ENCODE peak calls at places on chromosomes 2 and 18, in four cellular contexts. One of them, this sample, is unnamed.

GRCh38 chr2:75328156-75328555 is 128.8 kb upstream of the TACR1 start:
- DNase-seq in WTC11: no peak
- DNase-seq in GM12878: no peak
- DNase-seq in HepG2: no peak
- DNase-seq in this sample: no peak

GRCh38 chr18:26515643-26516495 is 32.5 kb downstream of the KCTD1 start:
- DNase-seq in WTC11: no peak
- DNase-seq in GM12878: no peak
- DNase-seq in HepG2: no peak
- DNase-seq in this sample: no peak

GRCh38 chr2:62393293-62393692 is 112.7 kb downstream of the TMEM17 start:
- DNase-seq in WTC11: no peak
- DNase-seq in GM12878: no peak
- DNase-seq in HepG2: no peak
- DNase-seq in this sample: no peak

GRCh38 chr2:62465741-62466500 is 40.1 kb downstream of the TMEM17 start:
- DNase-seq in WTC11: no peak
- DNase-seq in GM12878: no peak
- DNase-seq in HepG2: no peak
- DNase-seq in this sample: no peak

GRCh38 chr2:144498215-144498614 is 21.7 kb downstream of the ZEB2 start:
- DNase-seq in WTC11: no peak
- DNase-seq in GM12878: no peak
- DNase-seq in HepG2: no peak
- DNase-seq in this sample: no peak

GRCh38 chr2:219396863-219397457 is 9.2 kb upstream of the DNPEP start:
- DNase-seq in WTC11: no peak
- DNase-seq in GM12878: no peak
- DNase-seq in HepG2: no peak
- DNase-seq in this sample: no peak

GRCh38 chr2:86703704-86704370 is 16.3 kb upstream of the RMND5A start:
- DNase-seq in WTC11: no peak
- DNase-seq in GM12878: no peak
- DNase-seq in HepG2: no peak
- DNase-seq in this sample: no peak

GRCh38 chr2:29349316-29350030 is 234.3 kb downstream of the CLIP4 start:
- DNase-seq in WTC11: no peak
- DNase-seq in GM12878: no peak
- DNase-seq in HepG2: no peak
- DNase-seq in this sample: no peak

GRCh38 chr2:178819147-178819875 is 12.1 kb upstream of the TTN start:
- DNase-seq in WTC11: no peak
- DNase-seq in GM12878: no peak
- DNase-seq in HepG2: no peak
- DNase-seq in this sample: no peak

GRCh38 chr2:25586726-25587144 is 86.6 kb downstream of the DTNB start:
- DNase-seq in WTC11: no peak
- DNase-seq in GM12878: peak
- DNase-seq in HepG2: no peak
- DNase-seq in this sample: no peak

GRCh38 chr2:191180712-191181111 is 29.9 kb upstream of the STAT4 start:
- DNase-seq in WTC11: no peak
- DNase-seq in GM12878: no peak
- DNase-seq in HepG2: no peak
- DNase-seq in this sample: no peak

GRCh38 chr2:114192362-114192761 is 250.1 kb upstream of the DPP10 start:
- DNase-seq in WTC11: no peak
- DNase-seq in GM12878: no peak
- DNase-seq in HepG2: no peak
- DNase-seq in this sample: no peak

GRCh38 chr2:45435316-45435715 is 175.8 kb downstream of the SRBD1 start:
- DNase-seq in WTC11: no peak
- DNase-seq in GM12878: no peak
- DNase-seq in HepG2: no peak
- DNase-seq in this sample: peak

GRCh38 chr2:120989911-120990441 is 254.3 kb downstream of the GLI2 start:
- DNase-seq in WTC11: no peak
- DNase-seq in GM12878: no peak
- DNase-seq in HepG2: no peak
- DNase-seq in this sample: no peak

GRCh38 chr2:222100704-222101103 is 198.1 kb downstream of the PAX3 start:
- DNase-seq in WTC11: no peak
- DNase-seq in GM12878: no peak
- DNase-seq in HepG2: no peak
- DNase-seq in this sample: no peak

GRCh38 chr2:233002829-233003657 is 10.0 kb downstream of the NGEF start:
- DNase-seq in WTC11: no peak
- DNase-seq in GM12878: no peak
- DNase-seq in HepG2: no peak
- DNase-seq in this sample: no peak

GRCh38 chr2:192886636-192887035 is 691.9 kb upstream of the TMEFF2 start:
- DNase-seq in WTC11: no peak
- DNase-seq in GM12878: no peak
- DNase-seq in HepG2: no peak
- DNase-seq in this sample: no peak

GRCh38 chr18:21330122-21330701 is 88.2 kb downstream of the GREB1L start:
- DNase-seq in WTC11: no peak
- DNase-seq in GM12878: no peak
- DNase-seq in HepG2: peak
- DNase-seq in this sample: no peak

GRCh38 chr2:6835467-6835866 is 30.2 kb downstream of the CMPK2 start:
- DNase-seq in WTC11: no peak
- DNase-seq in GM12878: no peak
- DNase-seq in HepG2: no peak
- DNase-seq in this sample: peak

GRCh38 chr2:33291278-33292013 is 185.0 kb upstream of the RASGRP3 start:
- DNase-seq in WTC11: no peak
- DNase-seq in GM12878: no peak
- DNase-seq in HepG2: peak
- DNase-seq in this sample: no peak

DNA sequence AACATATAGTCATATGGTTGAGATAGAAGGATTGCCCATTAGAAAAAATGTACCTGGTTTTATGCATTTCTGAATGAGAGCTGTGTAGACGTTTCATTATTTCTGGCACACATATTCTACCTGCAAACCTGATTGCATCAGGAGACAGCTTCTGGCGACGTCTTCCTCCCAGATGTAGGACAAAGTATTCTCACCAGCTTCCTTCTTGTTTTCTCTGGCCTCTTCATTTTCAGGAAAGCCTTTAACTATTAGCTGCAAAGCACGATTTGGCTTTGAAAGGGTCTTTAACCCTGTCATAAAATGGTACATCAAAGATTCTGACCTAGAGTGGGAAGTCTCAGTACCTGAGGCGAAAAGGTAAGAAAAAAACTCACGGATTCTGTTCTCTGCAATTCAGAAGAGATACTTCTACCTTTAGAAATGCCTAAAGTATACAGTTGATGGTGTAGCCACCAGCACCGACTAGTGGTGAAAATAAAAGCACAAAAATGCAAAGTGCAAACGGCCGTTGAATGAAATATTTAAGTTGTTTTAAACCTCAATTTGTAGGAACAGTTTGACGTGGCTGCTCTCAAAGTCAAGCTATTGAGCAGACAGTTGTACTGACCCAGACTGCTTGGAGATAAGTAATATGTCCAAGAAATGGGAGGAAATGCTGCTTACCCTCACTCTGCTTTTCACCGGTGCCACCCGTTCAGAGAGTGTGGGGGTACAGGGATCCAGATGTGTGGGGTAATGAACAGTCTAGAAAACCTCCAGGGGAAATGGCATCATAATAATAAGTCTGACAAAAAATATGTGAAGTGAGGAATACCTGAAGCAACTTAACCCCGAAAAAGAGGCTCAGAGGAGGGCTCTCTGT is 20.2 kb downstream of the IL18RAP start:
- DNase-seq in WTC11: peak
- DNase-seq in GM12878: no peak
- DNase-seq in HepG2: peak
- DNase-seq in this sample: peak
- TF ChIP-seq CBFB in WTC11: no peak
- TF ChIP-seq CBFB in GM12878: no peak
- TF ChIP-seq CBFB in HepG2: no peak
- TF ChIP-seq CBFB in this sample: no peak

GRCh38 chr2:65944213-65944612 is 490.7 kb upstream of the MEIS1 start:
- DNase-seq in WTC11: no peak
- DNase-seq in GM12878: no peak
- DNase-seq in HepG2: no peak
- DNase-seq in this sample: no peak

GRCh38 chr2:65943099-65943786 is 491.7 kb upstream of the MEIS1 start:
- DNase-seq in WTC11: no peak
- DNase-seq in GM12878: no peak
- DNase-seq in HepG2: no peak
- DNase-seq in this sample: no peak

GRCh38 chr2:65940856-65941255 is 494.1 kb upstream of the MEIS1 start:
- DNase-seq in WTC11: no peak
- DNase-seq in GM12878: no peak
- DNase-seq in HepG2: no peak
- DNase-seq in this sample: no peak

GRCh38 chr2:65937379-65938160 is 497.4 kb upstream of the MEIS1 start:
- DNase-seq in WTC11: no peak
- DNase-seq in GM12878: no peak
- DNase-seq in HepG2: no peak
- DNase-seq in this sample: no peak

DNA sequence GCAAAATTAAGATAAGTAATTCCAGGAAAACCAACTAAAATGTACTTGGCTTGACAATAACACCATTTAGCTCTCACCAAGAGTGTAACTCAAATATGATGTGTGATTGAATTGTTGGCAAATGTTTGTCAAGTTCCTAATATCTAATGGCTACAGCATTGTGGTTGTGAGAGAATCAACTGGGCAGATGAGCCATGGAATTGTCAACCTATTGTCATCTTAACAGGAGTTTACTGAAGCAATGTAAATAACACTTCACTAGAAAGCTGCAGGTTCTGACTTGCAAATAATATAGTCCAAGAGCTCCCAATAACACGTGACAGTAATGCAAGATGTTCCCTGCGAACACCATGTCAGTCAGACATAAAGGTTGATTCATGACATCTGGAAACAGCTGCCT is 495.2 kb upstream of the MEIS1 start:
- DNase-seq in WTC11: no peak
- DNase-seq in GM12878: no peak
- DNase-seq in HepG2: no peak
- DNase-seq in this sample: no peak
- TF ChIP-seq CBFB in WTC11: no peak
- TF ChIP-seq CBFB in GM12878: no peak
- TF ChIP-seq CBFB in HepG2: no peak
- TF ChIP-seq CBFB in this sample: no peak

GRCh38 chr2:31267437-31268120 is 33.6 kb downstream of the EHD3 start:
- DNase-seq in WTC11: no peak
- DNase-seq in GM12878: no peak
- DNase-seq in HepG2: no peak
- DNase-seq in this sample: no peak
- TF ChIP-seq CBFB in WTC11: no peak
- TF ChIP-seq CBFB in GM12878: no peak
- TF ChIP-seq CBFB in HepG2: no peak
- TF ChIP-seq CBFB in this sample: no peak

GRCh38 chr2:240200230-240201051 is 60.0 kb upstream of the OTOS start:
- DNase-seq in WTC11: no peak
- DNase-seq in GM12878: no peak
- DNase-seq in HepG2: no peak
- DNase-seq in this sample: no peak
- TF ChIP-seq CBFB in WTC11: no peak
- TF ChIP-seq CBFB in GM12878: no peak
- TF ChIP-seq CBFB in HepG2: no peak
- TF ChIP-seq CBFB in this sample: no peak

GRCh38 chr2:150046211-150046610 is 441.3 kb downstream of the RND3 start:
- DNase-seq in WTC11: no peak
- DNase-seq in GM12878: no peak
- DNase-seq in HepG2: no peak
- DNase-seq in this sample: no peak
- TF ChIP-seq CBFB in WTC11: no peak
- TF ChIP-seq CBFB in GM12878: no peak
- TF ChIP-seq CBFB in HepG2: no peak
- TF ChIP-seq CBFB in this sample: no peak

DNA sequence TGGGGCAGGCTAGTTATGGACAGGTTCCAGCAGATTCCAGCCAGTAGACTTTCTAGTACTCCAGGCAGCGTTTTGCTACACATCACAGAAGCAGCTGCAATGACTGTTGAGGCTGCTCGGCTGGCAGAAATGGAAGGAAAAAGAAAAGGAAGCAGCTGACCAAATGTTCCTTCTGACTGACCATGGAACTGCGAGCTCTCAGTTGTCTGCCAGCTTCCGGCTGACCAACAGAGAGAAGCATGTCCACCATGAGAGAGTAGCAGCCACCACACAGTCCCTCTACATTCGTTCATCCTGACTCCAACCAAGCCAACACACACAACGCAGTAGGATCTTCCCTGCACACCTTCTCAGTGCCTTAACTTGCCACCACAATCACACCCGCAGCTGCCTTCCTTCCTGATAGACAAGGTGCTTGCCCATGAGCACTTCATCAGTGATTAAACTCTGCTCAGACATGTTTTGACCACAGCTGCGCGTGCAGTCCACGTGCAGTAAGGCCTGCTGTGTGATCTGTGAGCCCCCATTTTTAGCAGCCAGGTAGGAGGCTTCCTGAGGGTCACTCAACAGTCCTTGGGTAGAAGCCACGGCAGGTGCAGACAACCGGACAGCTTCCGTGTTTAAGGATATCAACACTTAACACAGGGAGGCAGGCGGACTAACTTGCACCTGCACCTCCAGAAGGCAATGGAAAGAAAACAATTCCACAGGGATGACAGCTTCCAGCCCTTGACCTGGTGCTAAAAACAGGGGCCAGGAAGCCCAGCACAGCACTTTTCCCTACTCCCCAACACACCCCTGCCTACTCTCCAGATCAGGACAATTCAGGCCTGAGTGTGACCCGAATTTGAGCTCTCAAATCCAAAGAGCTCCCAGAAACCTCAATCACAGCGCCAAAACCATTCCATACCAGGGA is 996 bp downstream of the TGFBRAP1 start:
- DNase-seq in WTC11: no peak
- DNase-seq in GM12878: no peak
- DNase-seq in HepG2: peak
- DNase-seq in this sample: no peak
- TF ChIP-seq CBFB in WTC11: no peak
- TF ChIP-seq CBFB in GM12878: no peak
- TF ChIP-seq CBFB in HepG2: peak
- TF ChIP-seq CBFB in this sample: peak

DNA sequence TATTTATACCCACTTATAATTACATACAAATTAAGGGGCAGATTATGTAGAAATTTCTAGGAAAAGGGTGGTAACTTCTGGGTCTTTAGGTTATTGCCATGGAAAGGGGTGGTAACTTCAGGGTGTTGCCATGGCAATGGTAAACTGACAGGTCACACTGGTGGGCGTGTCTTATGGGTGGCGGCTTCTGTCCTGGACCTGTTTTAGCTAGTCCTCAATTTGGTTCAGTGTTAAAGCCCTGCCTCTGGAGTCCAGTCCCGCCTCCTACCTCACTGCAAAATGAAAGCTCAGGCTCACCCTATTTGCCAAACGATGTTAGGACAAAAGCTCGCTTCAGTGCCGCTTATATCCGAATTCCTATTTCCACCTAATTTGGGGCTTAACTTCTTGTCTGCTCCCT is 203.3 kb downstream of the ETAA1 start:
- DNase-seq in WTC11: peak
- DNase-seq in GM12878: no peak
- DNase-seq in HepG2: no peak
- DNase-seq in this sample: peak
- TF ChIP-seq CBFB in WTC11: no peak
- TF ChIP-seq CBFB in GM12878: no peak
- TF ChIP-seq CBFB in HepG2: no peak
- TF ChIP-seq CBFB in this sample: no peak